ENCODE peak calls at places on chromosome 19, in eight cellular contexts. One of them, this sample, is unnamed.

GRCh38 chr19:34688592-34688991 is 11.1 kb downstream of the ZNF302 start:
- DNase-seq in psoas muscle: no peak
- DNase-seq in ascending aorta: no peak
- DNase-seq in CD8-positive, alpha-beta T cell: no peak
- DNase-seq in right lobe of liver: no peak
- DNase-seq in endothelial cell: no peak
- DNase-seq in GM12865: no peak
- DNase-seq in left lung: no peak
- DNase-seq in this sample: no peak

GRCh38 chr19:42528354-42529247 is at the start of gene CEACAM1:
- DNase-seq in psoas muscle: no peak
- DNase-seq in ascending aorta: no peak
- DNase-seq in CD8-positive, alpha-beta T cell: peak; percentile 68
- DNase-seq in right lobe of liver: peak; percentile 89
- DNase-seq in endothelial cell: peak; percentile 49
- DNase-seq in GM12865: peak; percentile 64
- DNase-seq in left lung: peak; percentile 72
- DNase-seq in this sample: peak; percentile 34

GRCh38 chr19:30229524-30230174 is 142.5 kb upstream of the ZNF536 start:
- DNase-seq in psoas muscle: no peak
- DNase-seq in ascending aorta: no peak
- DNase-seq in CD8-positive, alpha-beta T cell: no peak
- DNase-seq in right lobe of liver: no peak
- DNase-seq in endothelial cell: no peak
- DNase-seq in GM12865: no peak
- DNase-seq in left lung: no peak
- DNase-seq in this sample: no peak

GRCh38 chr19:11435833-11436313 is 438 bp downstream of the PRKCSH start:
- DNase-seq in psoas muscle: no peak
- DNase-seq in ascending aorta: no peak
- DNase-seq in CD8-positive, alpha-beta T cell: no peak
- DNase-seq in right lobe of liver: no peak
- DNase-seq in endothelial cell: peak; percentile 40
- DNase-seq in GM12865: peak; percentile 34
- DNase-seq in left lung: peak; percentile 50
- DNase-seq in this sample: peak; percentile 33

GRCh38 chr19:18100710-18101109 is 3.1 kb downstream of the MAST3 start:
- DNase-seq in psoas muscle: no peak
- DNase-seq in ascending aorta: no peak
- DNase-seq in CD8-positive, alpha-beta T cell: no peak
- DNase-seq in right lobe of liver: peak; percentile 64
- DNase-seq in endothelial cell: no peak
- DNase-seq in GM12865: no peak
- DNase-seq in left lung: no peak
- DNase-seq in this sample: no peak

GRCh38 chr19:17402982-17403855 is 2.2 kb downstream of the BST2 start:
- DNase-seq in psoas muscle: no peak
- DNase-seq in ascending aorta: no peak
- DNase-seq in CD8-positive, alpha-beta T cell: no peak
- DNase-seq in right lobe of liver: no peak
- DNase-seq in endothelial cell: peak; percentile 67
- DNase-seq in GM12865: peak; percentile 64
- DNase-seq in left lung: no peak
- DNase-seq in this sample: no peak

GRCh38 chr19:34687348-34687747 is 9.9 kb downstream of the ZNF302 start:
- DNase-seq in psoas muscle: no peak
- DNase-seq in ascending aorta: no peak
- DNase-seq in CD8-positive, alpha-beta T cell: no peak
- DNase-seq in right lobe of liver: peak; percentile 52
- DNase-seq in endothelial cell: no peak
- DNase-seq in GM12865: no peak
- DNase-seq in left lung: no peak
- DNase-seq in this sample: no peak

GRCh38 chr19:44476559-44477408 is 23.5 kb downstream of the ZNF180 start:
- DNase-seq in psoas muscle: no peak
- DNase-seq in ascending aorta: no peak
- DNase-seq in CD8-positive, alpha-beta T cell: no peak
- DNase-seq in right lobe of liver: no peak
- DNase-seq in endothelial cell: no peak
- DNase-seq in GM12865: peak; percentile 33
- DNase-seq in left lung: no peak
- DNase-seq in this sample: peak; percentile 46

GRCh38 chr19:17775245-17775927 is 19.6 kb upstream of the B3GNT3 start:
- DNase-seq in psoas muscle: no peak
- DNase-seq in ascending aorta: no peak
- DNase-seq in CD8-positive, alpha-beta T cell: peak; percentile 61
- DNase-seq in right lobe of liver: no peak
- DNase-seq in endothelial cell: peak; percentile 83
- DNase-seq in GM12865: no peak
- DNase-seq in left lung: no peak
- DNase-seq in this sample: peak; percentile 38

GRCh38 chr19:12939292-12939606 is 840 bp downstream of the CALR start:
- DNase-seq in psoas muscle: peak; percentile 61
- DNase-seq in ascending aorta: no peak
- DNase-seq in CD8-positive, alpha-beta T cell: no peak
- DNase-seq in right lobe of liver: no peak
- DNase-seq in endothelial cell: no peak
- DNase-seq in GM12865: peak; percentile 63
- DNase-seq in left lung: no peak
- DNase-seq in this sample: peak; percentile 56

GRCh38 chr19:45976180-45976579 is 2.5 kb upstream of the NOVA2 start:
- DNase-seq in psoas muscle: no peak
- DNase-seq in ascending aorta: no peak
- DNase-seq in CD8-positive, alpha-beta T cell: no peak
- DNase-seq in right lobe of liver: no peak
- DNase-seq in endothelial cell: no peak
- DNase-seq in GM12865: peak; percentile 20
- DNase-seq in left lung: no peak
- DNase-seq in this sample: peak; percentile 33

GRCh38 chr19:47155141-47155540 is 24.5 kb downstream of the SAE1 start:
- DNase-seq in psoas muscle: no peak
- DNase-seq in ascending aorta: no peak
- DNase-seq in CD8-positive, alpha-beta T cell: no peak
- DNase-seq in right lobe of liver: no peak
- DNase-seq in endothelial cell: no peak
- DNase-seq in GM12865: no peak
- DNase-seq in left lung: no peak
- DNase-seq in this sample: no peak

GRCh38 chr19:13070425-13071140 is 32.1 kb downstream of the LYL1 start:
- DNase-seq in psoas muscle: peak; percentile 87
- DNase-seq in ascending aorta: no peak
- DNase-seq in CD8-positive, alpha-beta T cell: no peak
- DNase-seq in right lobe of liver: no peak
- DNase-seq in endothelial cell: no peak
- DNase-seq in GM12865: no peak
- DNase-seq in left lung: no peak
- DNase-seq in this sample: no peak

GRCh38 chr19:39325778-39326680 is 5.4 kb upstream of the LRFN1 start:
- DNase-seq in psoas muscle: no peak
- DNase-seq in ascending aorta: no peak
- DNase-seq in CD8-positive, alpha-beta T cell: no peak
- DNase-seq in right lobe of liver: no peak
- DNase-seq in endothelial cell: no peak
- DNase-seq in GM12865: no peak
- DNase-seq in left lung: no peak
- DNase-seq in this sample: peak; percentile 16

GRCh38 chr19:6753178-6754031 is 13.8 kb downstream of the SH2D3A start:
- DNase-seq in psoas muscle: peak; percentile 94
- DNase-seq in ascending aorta: no peak
- DNase-seq in CD8-positive, alpha-beta T cell: peak; percentile 76
- DNase-seq in right lobe of liver: peak; percentile 89
- DNase-seq in endothelial cell: peak; percentile 71
- DNase-seq in GM12865: peak; percentile 96
- DNase-seq in left lung: peak; percentile 85
- DNase-seq in this sample: peak; percentile 73
- TF ChIP-seq CTCF in psoas muscle: peak; percentile 38
- TF ChIP-seq CTCF in ascending aorta: peak; percentile 48
- TF ChIP-seq CTCF in CD8-positive, alpha-beta T cell: peak; percentile 47
- TF ChIP-seq CTCF in right lobe of liver: peak; percentile 57
- TF ChIP-seq CTCF in endothelial cell: no peak
- TF ChIP-seq CTCF in GM12865: peak; percentile 60
- TF ChIP-seq CTCF in left lung: peak; percentile 45
- TF ChIP-seq CTCF in this sample: peak; percentile 28

GRCh38 chr19:51798127-51798526 is 3.2 kb downstream of the FPR3 start:
- DNase-seq in psoas muscle: no peak
- DNase-seq in ascending aorta: no peak
- DNase-seq in CD8-positive, alpha-beta T cell: no peak
- DNase-seq in right lobe of liver: no peak
- DNase-seq in endothelial cell: no peak
- DNase-seq in GM12865: no peak
- DNase-seq in left lung: no peak
- DNase-seq in this sample: no peak

GRCh38 chr19:51798958-51799310 is 4.0 kb downstream of the FPR3 start:
- DNase-seq in psoas muscle: peak; percentile 58
- DNase-seq in ascending aorta: no peak
- DNase-seq in CD8-positive, alpha-beta T cell: no peak
- DNase-seq in right lobe of liver: no peak
- DNase-seq in endothelial cell: no peak
- DNase-seq in GM12865: no peak
- DNase-seq in left lung: peak; percentile 72
- DNase-seq in this sample: no peak

GRCh38 chr19:51800849-51801244 is 5.9 kb downstream of the FPR3 start:
- DNase-seq in psoas muscle: no peak
- DNase-seq in ascending aorta: no peak
- DNase-seq in CD8-positive, alpha-beta T cell: no peak
- DNase-seq in right lobe of liver: no peak
- DNase-seq in endothelial cell: no peak
- DNase-seq in GM12865: no peak
- DNase-seq in left lung: no peak
- DNase-seq in this sample: peak; percentile 72

GRCh38 chr19:51799998-51800848 is 5.3 kb downstream of the FPR3 start:
- DNase-seq in psoas muscle: no peak
- DNase-seq in ascending aorta: no peak
- DNase-seq in CD8-positive, alpha-beta T cell: no peak
- DNase-seq in right lobe of liver: peak; percentile 71
- DNase-seq in endothelial cell: no peak
- DNase-seq in GM12865: no peak
- DNase-seq in left lung: peak; percentile 64
- DNase-seq in this sample: peak; percentile 99

DNA sequence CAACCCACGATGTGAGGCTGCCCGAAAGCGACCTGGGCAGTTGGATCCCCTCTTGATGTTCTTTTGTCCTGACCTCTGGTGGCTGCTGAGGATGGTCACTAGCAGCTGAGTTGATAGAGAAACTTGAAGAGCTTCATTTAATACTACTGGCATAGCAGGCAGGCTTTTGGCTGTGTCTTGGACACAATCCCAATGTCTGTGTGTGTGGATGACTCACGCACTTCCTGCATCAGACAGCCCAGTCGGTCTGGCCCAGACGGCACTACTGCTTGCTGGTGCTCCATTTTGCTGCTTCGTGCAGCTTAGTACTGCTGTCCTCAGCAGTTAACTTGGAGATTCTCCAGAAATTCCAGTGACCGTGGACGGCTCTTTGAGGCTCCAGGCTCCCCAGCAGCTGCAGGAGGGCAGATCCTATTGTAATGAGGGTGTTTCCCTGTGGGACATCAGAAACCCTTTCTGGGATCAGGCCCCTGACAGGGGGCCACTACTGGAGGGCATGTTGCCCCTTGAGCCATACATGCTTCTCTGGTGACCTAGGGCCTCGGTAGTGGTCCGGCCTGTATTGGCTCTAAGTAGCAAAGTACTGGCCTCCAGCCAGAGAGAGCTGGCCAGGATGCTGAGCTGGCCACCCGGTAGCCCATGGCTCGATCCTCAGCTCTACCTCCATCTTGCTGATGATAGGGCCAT is 4.5 kb downstream of the FPR3 start:
- DNase-seq in psoas muscle: peak; percentile 83
- DNase-seq in ascending aorta: peak; percentile 67
- DNase-seq in CD8-positive, alpha-beta T cell: no peak
- DNase-seq in right lobe of liver: peak; percentile 70
- DNase-seq in endothelial cell: no peak
- DNase-seq in GM12865: no peak
- DNase-seq in left lung: peak; percentile 89
- DNase-seq in this sample: peak; percentile 98
- TF ChIP-seq CTCF in psoas muscle: no peak
- TF ChIP-seq CTCF in ascending aorta: no peak
- TF ChIP-seq CTCF in CD8-positive, alpha-beta T cell: no peak
- TF ChIP-seq CTCF in right lobe of liver: no peak
- TF ChIP-seq CTCF in endothelial cell: no peak
- TF ChIP-seq CTCF in GM12865: no peak
- TF ChIP-seq CTCF in left lung: peak; percentile 10
- TF ChIP-seq CTCF in this sample: no peak

GRCh38 chr19:1284979-1285736 is 515 bp upstream of the EFNA2 start:
- DNase-seq in psoas muscle: no peak
- DNase-seq in ascending aorta: no peak
- DNase-seq in CD8-positive, alpha-beta T cell: no peak
- DNase-seq in right lobe of liver: peak; percentile 49
- DNase-seq in endothelial cell: no peak
- DNase-seq in GM12865: no peak
- DNase-seq in left lung: no peak
- DNase-seq in this sample: no peak
- TF ChIP-seq CTCF in psoas muscle: no peak
- TF ChIP-seq CTCF in ascending aorta: no peak
- TF ChIP-seq CTCF in CD8-positive, alpha-beta T cell: no peak
- TF ChIP-seq CTCF in right lobe of liver: no peak
- TF ChIP-seq CTCF in endothelial cell: no peak
- TF ChIP-seq CTCF in GM12865: no peak
- TF ChIP-seq CTCF in left lung: no peak
- TF ChIP-seq CTCF in this sample: no peak

GRCh38 chr19:15262011-15262410 is 29.8 kb upstream of the EPHX3 start:
- DNase-seq in psoas muscle: no peak
- DNase-seq in ascending aorta: no peak
- DNase-seq in CD8-positive, alpha-beta T cell: no peak
- DNase-seq in right lobe of liver: no peak
- DNase-seq in endothelial cell: no peak
- DNase-seq in GM12865: no peak
- DNase-seq in left lung: no peak
- DNase-seq in this sample: no peak

GRCh38 chr19:15263361-15263985 is 31.2 kb upstream of the EPHX3 start:
- DNase-seq in psoas muscle: no peak
- DNase-seq in ascending aorta: no peak
- DNase-seq in CD8-positive, alpha-beta T cell: no peak
- DNase-seq in right lobe of liver: no peak
- DNase-seq in endothelial cell: no peak
- DNase-seq in GM12865: no peak
- DNase-seq in left lung: no peak
- DNase-seq in this sample: no peak

GRCh38 chr19:15259900-15260299 is 27.7 kb upstream of the EPHX3 start:
- DNase-seq in psoas muscle: no peak
- DNase-seq in ascending aorta: no peak
- DNase-seq in CD8-positive, alpha-beta T cell: no peak
- DNase-seq in right lobe of liver: no peak
- DNase-seq in endothelial cell: no peak
- DNase-seq in GM12865: peak; percentile 41
- DNase-seq in left lung: no peak
- DNase-seq in this sample: no peak

GRCh38 chr19:15257782-15258181 is 25.5 kb upstream of the EPHX3 start:
- DNase-seq in psoas muscle: no peak
- DNase-seq in ascending aorta: no peak
- DNase-seq in CD8-positive, alpha-beta T cell: no peak
- DNase-seq in right lobe of liver: no peak
- DNase-seq in endothelial cell: no peak
- DNase-seq in GM12865: no peak
- DNase-seq in left lung: no peak
- DNase-seq in this sample: no peak

DNA sequence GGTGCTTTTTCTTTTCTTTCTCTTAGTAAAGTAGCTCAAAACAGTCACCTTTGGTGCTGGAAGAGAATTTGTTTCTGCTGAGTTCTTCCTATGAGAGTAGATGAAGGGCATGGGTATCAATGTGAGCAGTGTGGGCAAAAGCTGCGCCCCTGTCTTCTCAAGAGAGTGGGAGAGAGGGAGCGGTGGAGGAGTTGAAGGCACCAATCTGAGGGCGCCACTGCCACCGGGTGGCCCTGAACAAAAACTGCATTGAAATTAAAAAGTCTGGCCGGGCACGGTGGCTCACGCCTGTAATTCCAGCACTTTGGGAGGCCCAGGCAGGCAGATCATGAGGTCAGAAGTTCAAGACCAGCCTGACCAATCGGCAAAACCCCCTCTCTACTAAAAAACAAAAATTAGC is 28.7 kb upstream of the EPHX3 start:
- DNase-seq in psoas muscle: no peak
- DNase-seq in ascending aorta: no peak
- DNase-seq in CD8-positive, alpha-beta T cell: no peak
- DNase-seq in right lobe of liver: no peak
- DNase-seq in endothelial cell: no peak
- DNase-seq in GM12865: no peak
- DNase-seq in left lung: no peak
- DNase-seq in this sample: no peak
- TF ChIP-seq CTCF in psoas muscle: peak; percentile 15
- TF ChIP-seq CTCF in ascending aorta: peak; percentile 9
- TF ChIP-seq CTCF in CD8-positive, alpha-beta T cell: no peak
- TF ChIP-seq CTCF in right lobe of liver: no peak
- TF ChIP-seq CTCF in endothelial cell: peak; percentile 15
- TF ChIP-seq CTCF in GM12865: no peak
- TF ChIP-seq CTCF in left lung: no peak
- TF ChIP-seq CTCF in this sample: peak; percentile 21

This sample was measured in cardiac fibroblast.